ENCODE peak calls at places on chromosomes 1 and 21, in nine cellular contexts. One of them, this sample, is unnamed.

GRCh38 chr21:44931501-44932365 is 8.1 kb upstream of the SLX9 start:
- DNase-seq in spleen: peak; percentile 88
- DNase-seq in pancreas: peak; percentile 62
- DNase-seq in stomach: no peak
- DNase-seq in fibroblast of lung: no peak
- DNase-seq in aorta: peak; percentile 55
- DNase-seq in right cardiac atrium: peak; percentile 66
- DNase-seq in thoracic aorta: no peak
- DNase-seq in IMR-90: no peak
- DNase-seq in this sample: no peak

GRCh38 chr1:185912504-185912903 is 178.3 kb downstream of the HMCN1 start:
- DNase-seq in spleen: no peak
- DNase-seq in pancreas: no peak
- DNase-seq in stomach: no peak
- DNase-seq in fibroblast of lung: no peak
- DNase-seq in aorta: no peak
- DNase-seq in right cardiac atrium: no peak
- DNase-seq in thoracic aorta: no peak
- DNase-seq in IMR-90: no peak
- DNase-seq in this sample: no peak

GRCh38 chr1:46062651-46063319 is 69.6 kb downstream of the PIK3R3 start:
- DNase-seq in spleen: no peak
- DNase-seq in pancreas: no peak
- DNase-seq in stomach: no peak
- DNase-seq in fibroblast of lung: peak; percentile 51
- DNase-seq in aorta: no peak
- DNase-seq in right cardiac atrium: no peak
- DNase-seq in thoracic aorta: no peak
- DNase-seq in IMR-90: peak; percentile 22
- DNase-seq in this sample: peak; percentile 10

GRCh38 chr1:106615473-106615872 is 441.0 kb upstream of the PRMT6 start:
- DNase-seq in spleen: no peak
- DNase-seq in pancreas: no peak
- DNase-seq in stomach: no peak
- DNase-seq in fibroblast of lung: no peak
- DNase-seq in aorta: no peak
- DNase-seq in right cardiac atrium: no peak
- DNase-seq in thoracic aorta: no peak
- DNase-seq in IMR-90: no peak
- DNase-seq in this sample: no peak

GRCh38 chr1:40793617-40794016 is 10.0 kb downstream of the KCNQ4 start:
- DNase-seq in spleen: no peak
- DNase-seq in pancreas: no peak
- DNase-seq in stomach: no peak
- DNase-seq in fibroblast of lung: no peak
- DNase-seq in aorta: no peak
- DNase-seq in right cardiac atrium: no peak
- DNase-seq in thoracic aorta: no peak
- DNase-seq in IMR-90: no peak
- DNase-seq in this sample: no peak

GRCh38 chr1:162028726-162029125 is 5.1 kb upstream of the OLFML2B start:
- DNase-seq in spleen: no peak
- DNase-seq in pancreas: no peak
- DNase-seq in stomach: no peak
- DNase-seq in fibroblast of lung: no peak
- DNase-seq in aorta: no peak
- DNase-seq in right cardiac atrium: no peak
- DNase-seq in thoracic aorta: no peak
- DNase-seq in IMR-90: no peak
- DNase-seq in this sample: no peak

GRCh38 chr1:162141273-162142023 is 72.0 kb downstream of the NOS1AP start:
- DNase-seq in spleen: no peak
- DNase-seq in pancreas: no peak
- DNase-seq in stomach: no peak
- DNase-seq in fibroblast of lung: peak; percentile 31
- DNase-seq in aorta: no peak
- DNase-seq in right cardiac atrium: no peak
- DNase-seq in thoracic aorta: no peak
- DNase-seq in IMR-90: peak; percentile 42
- DNase-seq in this sample: no peak

GRCh38 chr1:26721669-26722355 is 26.0 kb downstream of the ARID1A start:
- DNase-seq in spleen: no peak
- DNase-seq in pancreas: no peak
- DNase-seq in stomach: no peak
- DNase-seq in fibroblast of lung: no peak
- DNase-seq in aorta: no peak
- DNase-seq in right cardiac atrium: no peak
- DNase-seq in thoracic aorta: no peak
- DNase-seq in IMR-90: no peak
- DNase-seq in this sample: no peak

GRCh38 chr1:148315081-148315811 is 163.2 kb upstream of the NBPF11 start:
- DNase-seq in spleen: no peak
- DNase-seq in pancreas: no peak
- DNase-seq in stomach: no peak
- DNase-seq in fibroblast of lung: no peak
- DNase-seq in aorta: no peak
- DNase-seq in right cardiac atrium: no peak
- DNase-seq in thoracic aorta: no peak
- DNase-seq in IMR-90: no peak
- DNase-seq in this sample: peak; percentile 72

GRCh38 chr1:57369889-57370288 is 54.0 kb downstream of the DAB1 start:
- DNase-seq in spleen: no peak
- DNase-seq in pancreas: no peak
- DNase-seq in stomach: no peak
- DNase-seq in fibroblast of lung: no peak
- DNase-seq in aorta: no peak
- DNase-seq in right cardiac atrium: no peak
- DNase-seq in thoracic aorta: no peak
- DNase-seq in IMR-90: no peak
- DNase-seq in this sample: no peak

GRCh38 chr1:114651893-114652292 is 18.0 kb downstream of the DENND2C start:
- DNase-seq in spleen: no peak
- DNase-seq in pancreas: no peak
- DNase-seq in stomach: no peak
- DNase-seq in fibroblast of lung: no peak
- DNase-seq in aorta: no peak
- DNase-seq in right cardiac atrium: no peak
- DNase-seq in thoracic aorta: no peak
- DNase-seq in IMR-90: no peak
- DNase-seq in this sample: no peak

GRCh38 chr1:213564215-213564659 is 423.5 kb upstream of the PROX1 start:
- DNase-seq in spleen: no peak
- DNase-seq in pancreas: no peak
- DNase-seq in stomach: no peak
- DNase-seq in fibroblast of lung: no peak
- DNase-seq in aorta: no peak
- DNase-seq in right cardiac atrium: no peak
- DNase-seq in thoracic aorta: no peak
- DNase-seq in IMR-90: no peak
- DNase-seq in this sample: no peak

GRCh38 chr1:18116777-18117176 is 9.2 kb downstream of the IGSF21 start:
- DNase-seq in spleen: no peak
- DNase-seq in pancreas: no peak
- DNase-seq in stomach: no peak
- DNase-seq in fibroblast of lung: no peak
- DNase-seq in aorta: no peak
- DNase-seq in right cardiac atrium: no peak
- DNase-seq in thoracic aorta: no peak
- DNase-seq in IMR-90: no peak
- DNase-seq in this sample: no peak

GRCh38 chr1:66490817-66491216 is 43.1 kb upstream of the SGIP1 start:
- DNase-seq in spleen: no peak
- DNase-seq in pancreas: no peak
- DNase-seq in stomach: no peak
- DNase-seq in fibroblast of lung: peak; percentile 49
- DNase-seq in aorta: no peak
- DNase-seq in right cardiac atrium: no peak
- DNase-seq in thoracic aorta: no peak
- DNase-seq in IMR-90: peak; percentile 63
- DNase-seq in this sample: no peak

GRCh38 chr1:38576241-38576640 is 283.3 kb downstream of the RRAGC start:
- DNase-seq in spleen: no peak
- DNase-seq in pancreas: no peak
- DNase-seq in stomach: no peak
- DNase-seq in fibroblast of lung: no peak
- DNase-seq in aorta: no peak
- DNase-seq in right cardiac atrium: no peak
- DNase-seq in thoracic aorta: no peak
- DNase-seq in IMR-90: no peak
- DNase-seq in this sample: no peak

GRCh38 chr1:26539722-26540121 is 10.2 kb downstream of the RPS6KA1 start:
- DNase-seq in spleen: no peak
- DNase-seq in pancreas: no peak
- DNase-seq in stomach: no peak
- DNase-seq in fibroblast of lung: no peak
- DNase-seq in aorta: no peak
- DNase-seq in right cardiac atrium: no peak
- DNase-seq in thoracic aorta: no peak
- DNase-seq in IMR-90: peak; percentile 32
- DNase-seq in this sample: no peak

GRCh38 chr1:54951810-54952226 is 28.6 kb upstream of the TMEM61 start:
- DNase-seq in spleen: no peak
- DNase-seq in pancreas: no peak
- DNase-seq in stomach: no peak
- DNase-seq in fibroblast of lung: no peak
- DNase-seq in aorta: no peak
- DNase-seq in right cardiac atrium: no peak
- DNase-seq in thoracic aorta: no peak
- DNase-seq in IMR-90: no peak
- DNase-seq in this sample: no peak

GRCh38 chr1:183804382-183804781 is 538 bp upstream of the RGL1 start:
- DNase-seq in spleen: no peak
- DNase-seq in pancreas: no peak
- DNase-seq in stomach: no peak
- DNase-seq in fibroblast of lung: no peak
- DNase-seq in aorta: no peak
- DNase-seq in right cardiac atrium: no peak
- DNase-seq in thoracic aorta: no peak
- DNase-seq in IMR-90: no peak
- DNase-seq in this sample: no peak

GRCh38 chr1:82090104-82090503 is 289.4 kb downstream of the ADGRL2 start:
- DNase-seq in spleen: no peak
- DNase-seq in pancreas: no peak
- DNase-seq in stomach: no peak
- DNase-seq in fibroblast of lung: peak; percentile 52
- DNase-seq in aorta: no peak
- DNase-seq in right cardiac atrium: no peak
- DNase-seq in thoracic aorta: no peak
- DNase-seq in IMR-90: no peak
- DNase-seq in this sample: no peak

GRCh38 chr1:5164155-5164554 is 509.7 kb downstream of the AJAP1 start:
- DNase-seq in spleen: no peak
- DNase-seq in pancreas: no peak
- DNase-seq in stomach: no peak
- DNase-seq in fibroblast of lung: no peak
- DNase-seq in aorta: no peak
- DNase-seq in right cardiac atrium: no peak
- DNase-seq in thoracic aorta: no peak
- DNase-seq in IMR-90: no peak
- DNase-seq in this sample: peak; percentile 4
- H3K9me3 ChIP-seq in spleen: no peaks in the 10 kb centered on the region
- H3K9me3 ChIP-seq in pancreas: no peaks in the 10 kb centered on the region
- H3K9me3 ChIP-seq in stomach: no peaks in the 10 kb centered on the region
- H3K9me3 ChIP-seq in fibroblast of lung: no peaks in the 10 kb centered on the region
- H3K9me3 ChIP-seq in aorta: no peaks in the 10 kb centered on the region
- H3K9me3 ChIP-seq in right cardiac atrium: no peaks in the 10 kb centered on the region
- H3K9me3 ChIP-seq in thoracic aorta: no peaks in the 10 kb centered on the region
- H3K9me3 ChIP-seq in IMR-90: peaks cover 32% of the 10 kb centered on the region
- H3K9me3 ChIP-seq in this sample: no peaks in the 10 kb centered on the region

DNA sequence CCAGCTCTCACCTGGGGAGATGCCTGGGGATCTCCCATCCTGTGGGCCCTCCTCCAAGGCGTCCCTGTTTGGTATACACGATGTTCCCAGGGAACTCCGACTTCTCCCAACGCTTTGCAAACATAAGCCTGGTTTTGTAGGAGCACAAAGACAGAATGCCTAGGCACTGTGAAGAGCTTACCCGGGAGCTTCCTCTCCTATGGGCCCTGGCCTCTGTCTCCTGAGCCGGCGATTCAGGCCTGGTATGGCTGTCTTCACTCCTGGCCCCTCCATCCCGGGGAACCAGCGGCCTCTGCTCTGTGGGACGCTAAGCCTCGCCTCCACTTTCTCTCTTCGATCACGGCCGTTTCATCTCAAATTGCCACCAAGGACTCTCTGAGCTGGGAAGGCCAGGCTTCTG is 59.6 kb upstream of the ACTRT2 start:
- DNase-seq in spleen: peak; percentile 29
- DNase-seq in pancreas: peak; percentile 32
- DNase-seq in stomach: no peak
- DNase-seq in fibroblast of lung: no peak
- DNase-seq in aorta: peak; percentile 37
- DNase-seq in right cardiac atrium: no peak
- DNase-seq in thoracic aorta: no peak
- DNase-seq in IMR-90: no peak
- DNase-seq in this sample: no peak
- H3K9me3 ChIP-seq in spleen: peaks cover 27% of the 10 kb centered on the region
- H3K9me3 ChIP-seq in pancreas: no peaks in the 10 kb centered on the region
- H3K9me3 ChIP-seq in stomach: peaks cover 29% of the 10 kb centered on the region
- H3K9me3 ChIP-seq in fibroblast of lung: no peaks in the 10 kb centered on the region
- H3K9me3 ChIP-seq in aorta: no peaks in the 10 kb centered on the region
- H3K9me3 ChIP-seq in right cardiac atrium: no peaks in the 10 kb centered on the region
- H3K9me3 ChIP-seq in thoracic aorta: peaks cover 10% of the 10 kb centered on the region
- H3K9me3 ChIP-seq in IMR-90: peaks cover 52% of the 10 kb centered on the region
- H3K9me3 ChIP-seq in this sample: peaks cover 10% of the 10 kb centered on the region

DNA sequence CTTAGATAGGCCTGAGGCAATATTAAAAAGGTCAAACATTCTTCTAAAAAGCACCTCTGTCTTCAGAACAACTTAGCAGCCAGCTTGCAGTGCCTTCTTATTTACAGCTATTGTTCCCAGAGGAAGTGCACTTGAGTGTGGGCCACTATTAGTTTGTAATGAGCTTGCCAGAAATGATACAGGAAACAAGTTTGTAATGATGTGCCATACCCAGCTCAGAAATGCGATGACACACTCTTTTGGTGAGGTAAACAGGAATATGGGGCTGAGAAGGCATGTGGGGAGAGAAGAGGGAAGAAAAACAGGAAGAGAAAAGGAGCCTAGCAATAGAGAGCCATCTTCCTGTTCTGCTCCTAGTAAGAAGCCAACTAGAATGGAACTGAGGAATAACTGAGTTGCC is 295.4 kb downstream of the AGBL4 start:
- DNase-seq in spleen: no peak
- DNase-seq in pancreas: no peak
- DNase-seq in stomach: no peak
- DNase-seq in fibroblast of lung: no peak
- DNase-seq in aorta: no peak
- DNase-seq in right cardiac atrium: no peak
- DNase-seq in thoracic aorta: no peak
- DNase-seq in IMR-90: no peak
- DNase-seq in this sample: peak; percentile 21
- H3K9me3 ChIP-seq in spleen: peaks cover 12% of the 10 kb centered on the region
- H3K9me3 ChIP-seq in pancreas: no peaks in the 10 kb centered on the region
- H3K9me3 ChIP-seq in stomach: peaks cover 10% of the 10 kb centered on the region
- H3K9me3 ChIP-seq in fibroblast of lung: no peaks in the 10 kb centered on the region
- H3K9me3 ChIP-seq in aorta: peaks cover 2% of the 10 kb centered on the region
- H3K9me3 ChIP-seq in right cardiac atrium: no peaks in the 10 kb centered on the region
- H3K9me3 ChIP-seq in thoracic aorta: no peaks in the 10 kb centered on the region
- H3K9me3 ChIP-seq in IMR-90: peaks cover 13% of the 10 kb centered on the region
- H3K9me3 ChIP-seq in this sample: no peaks in the 10 kb centered on the region

GRCh38 chr1:227635596-227635995 is 72.2 kb downstream of the ZNF678 start:
- DNase-seq in spleen: no peak
- DNase-seq in pancreas: no peak
- DNase-seq in stomach: no peak
- DNase-seq in fibroblast of lung: no peak
- DNase-seq in aorta: no peak
- DNase-seq in right cardiac atrium: no peak
- DNase-seq in thoracic aorta: no peak
- DNase-seq in IMR-90: no peak
- DNase-seq in this sample: no peak

GRCh38 chr1:227632325-227632724 is 69.0 kb downstream of the ZNF678 start:
- DNase-seq in spleen: no peak
- DNase-seq in pancreas: no peak
- DNase-seq in stomach: no peak
- DNase-seq in fibroblast of lung: no peak
- DNase-seq in aorta: no peak
- DNase-seq in right cardiac atrium: no peak
- DNase-seq in thoracic aorta: no peak
- DNase-seq in IMR-90: no peak
- DNase-seq in this sample: no peak
- H3K9me3 ChIP-seq in spleen: peaks cover 100% of the 10 kb centered on the region
- H3K9me3 ChIP-seq in pancreas: no peaks in the 10 kb centered on the region
- H3K9me3 ChIP-seq in stomach: peaks cover 68% of the 10 kb centered on the region
- H3K9me3 ChIP-seq in fibroblast of lung: no peaks in the 10 kb centered on the region
- H3K9me3 ChIP-seq in aorta: peaks cover 35% of the 10 kb centered on the region
- H3K9me3 ChIP-seq in right cardiac atrium: peaks cover 5% of the 10 kb centered on the region
- H3K9me3 ChIP-seq in thoracic aorta: peaks cover 80% of the 10 kb centered on the region
- H3K9me3 ChIP-seq in IMR-90: peaks cover 54% of the 10 kb centered on the region
- H3K9me3 ChIP-seq in this sample: peaks cover 23% of the 10 kb centered on the region

This sample was measured in MG63.